ENCODE peak calls at places on chromosomes 5 and 9, in ten cellular contexts. One of them, this sample, is unnamed.

GRCh38 chr5:155700333-155700732 is 626.6 kb upstream of the SGCD start:
- DNase-seq in mammary epithelial cell: peak; percentile 2
- DNase-seq in astrocyte of the spinal cord: no peak
- DNase-seq in CD4-positive, alpha-beta T cell: no peak
- DNase-seq in HFFc6: no peak
- DNase-seq in heart right ventricle: no peak
- DNase-seq in cardiac fibroblast: no peak
- DNase-seq in neural progenitor cell: peak; percentile 35
- DNase-seq in GM23338: peak; percentile 61
- DNase-seq in PC-3: no peak
- DNase-seq in this sample: no peak

GRCh38 chr5:141742866-141743651 is 61.0 kb upstream of the ARAP3 start:
- DNase-seq in HFFc6: no peak
- DNase-seq in CD4-positive, alpha-beta T cell: no peak
- DNase-seq in PC-3: peak; percentile 28
- DNase-seq in astrocyte of the spinal cord: peak; percentile 27
- DNase-seq in cardiac fibroblast: peak; percentile 45
- DNase-seq in mammary epithelial cell: peak; percentile 22
- DNase-seq in neural progenitor cell: peak; percentile 91
- DNase-seq in heart right ventricle: no peak
- DNase-seq in GM23338: peak; percentile 91
- DNase-seq in this sample: no peak

GRCh38 chr9:87867391-87867790 is 15.3 kb upstream of the SPATA31E1 start:
- DNase-seq in CD4-positive, alpha-beta T cell: no peak
- DNase-seq in HFFc6: no peak
- DNase-seq in cardiac fibroblast: no peak
- DNase-seq in astrocyte of the spinal cord: no peak
- DNase-seq in neural progenitor cell: no peak
- DNase-seq in GM23338: no peak
- DNase-seq in PC-3: no peak
- DNase-seq in mammary epithelial cell: no peak
- DNase-seq in heart right ventricle: no peak
- DNase-seq in this sample: no peak

GRCh38 chr5:154308457-154309360 is 118.2 kb downstream of the GALNT10 start:
- DNase-seq in mammary epithelial cell: peak; percentile 34
- DNase-seq in heart right ventricle: no peak
- DNase-seq in PC-3: peak; percentile 81
- DNase-seq in CD4-positive, alpha-beta T cell: no peak
- DNase-seq in cardiac fibroblast: peak; percentile 90
- DNase-seq in GM23338: no peak
- DNase-seq in HFFc6: peak; percentile 94
- DNase-seq in astrocyte of the spinal cord: peak; percentile 62
- DNase-seq in neural progenitor cell: no peak
- DNase-seq in this sample: no peak

GRCh38 chr9:34145165-34145564 is 18.7 kb upstream of the DCAF12 start:
- DNase-seq in PC-3: no peak
- DNase-seq in mammary epithelial cell: no peak
- DNase-seq in astrocyte of the spinal cord: no peak
- DNase-seq in cardiac fibroblast: peak; percentile 31
- DNase-seq in neural progenitor cell: no peak
- DNase-seq in CD4-positive, alpha-beta T cell: no peak
- DNase-seq in heart right ventricle: no peak
- DNase-seq in HFFc6: no peak
- DNase-seq in GM23338: peak; percentile 27
- DNase-seq in this sample: no peak

GRCh38 chr5:153807796-153808195 is 230.9 kb downstream of the FAM114A2 start:
- DNase-seq in heart right ventricle: no peak
- DNase-seq in mammary epithelial cell: no peak
- DNase-seq in astrocyte of the spinal cord: no peak
- DNase-seq in PC-3: no peak
- DNase-seq in CD4-positive, alpha-beta T cell: no peak
- DNase-seq in cardiac fibroblast: no peak
- DNase-seq in GM23338: no peak
- DNase-seq in HFFc6: no peak
- DNase-seq in neural progenitor cell: peak; percentile 74
- DNase-seq in this sample: no peak

GRCh38 chr5:150672237-150672883 is 11.3 kb downstream of the MYOZ3 start:
- DNase-seq in mammary epithelial cell: peak; percentile 76
- DNase-seq in HFFc6: no peak
- DNase-seq in astrocyte of the spinal cord: peak; percentile 17
- DNase-seq in cardiac fibroblast: no peak
- DNase-seq in CD4-positive, alpha-beta T cell: peak; percentile 5
- DNase-seq in PC-3: peak; percentile 24
- DNase-seq in heart right ventricle: peak; percentile 61
- DNase-seq in GM23338: peak; percentile 90
- DNase-seq in neural progenitor cell: peak; percentile 65
- DNase-seq in this sample: no peak

GRCh38 chr9:87381050-87381711 is 116.5 kb upstream of the DAPK1 start:
- DNase-seq in CD4-positive, alpha-beta T cell: no peak
- DNase-seq in neural progenitor cell: no peak
- DNase-seq in PC-3: no peak
- DNase-seq in cardiac fibroblast: peak; percentile 60
- DNase-seq in mammary epithelial cell: peak; percentile 44
- DNase-seq in astrocyte of the spinal cord: peak; percentile 25
- DNase-seq in GM23338: no peak
- DNase-seq in heart right ventricle: no peak
- DNase-seq in HFFc6: peak; percentile 60
- DNase-seq in this sample: no peak

GRCh38 chr9:136674786-136675349 is 12.2 kb downstream of the EGFL7 start:
- DNase-seq in CD4-positive, alpha-beta T cell: no peak
- DNase-seq in GM23338: no peak
- DNase-seq in neural progenitor cell: no peak
- DNase-seq in astrocyte of the spinal cord: no peak
- DNase-seq in HFFc6: no peak
- DNase-seq in PC-3: no peak
- DNase-seq in heart right ventricle: peak; percentile 62
- DNase-seq in cardiac fibroblast: no peak
- DNase-seq in mammary epithelial cell: no peak
- DNase-seq in this sample: no peak

GRCh38 chr9:85717220-85717619 is 24.5 kb downstream of the AGTPBP1 start:
- DNase-seq in astrocyte of the spinal cord: no peak
- DNase-seq in mammary epithelial cell: no peak
- DNase-seq in CD4-positive, alpha-beta T cell: no peak
- DNase-seq in PC-3: no peak
- DNase-seq in cardiac fibroblast: no peak
- DNase-seq in HFFc6: no peak
- DNase-seq in neural progenitor cell: no peak
- DNase-seq in heart right ventricle: no peak
- DNase-seq in GM23338: no peak
- DNase-seq in this sample: no peak

GRCh38 chr9:85715587-85715986 is 26.2 kb downstream of the AGTPBP1 start:
- DNase-seq in astrocyte of the spinal cord: no peak
- DNase-seq in heart right ventricle: no peak
- DNase-seq in CD4-positive, alpha-beta T cell: no peak
- DNase-seq in cardiac fibroblast: no peak
- DNase-seq in neural progenitor cell: no peak
- DNase-seq in HFFc6: no peak
- DNase-seq in mammary epithelial cell: no peak
- DNase-seq in PC-3: no peak
- DNase-seq in GM23338: no peak
- DNase-seq in this sample: no peak

GRCh38 chr9:85713897-85714296 is 27.9 kb downstream of the AGTPBP1 start:
- DNase-seq in HFFc6: no peak
- DNase-seq in GM23338: no peak
- DNase-seq in mammary epithelial cell: no peak
- DNase-seq in heart right ventricle: no peak
- DNase-seq in PC-3: no peak
- DNase-seq in astrocyte of the spinal cord: no peak
- DNase-seq in CD4-positive, alpha-beta T cell: no peak
- DNase-seq in cardiac fibroblast: no peak
- DNase-seq in neural progenitor cell: no peak
- DNase-seq in this sample: no peak

GRCh38 chr9:85716031-85716877 is 25.5 kb downstream of the AGTPBP1 start:
- DNase-seq in PC-3: peak; percentile 2
- DNase-seq in HFFc6: no peak
- DNase-seq in cardiac fibroblast: no peak
- DNase-seq in astrocyte of the spinal cord: no peak
- DNase-seq in neural progenitor cell: no peak
- DNase-seq in CD4-positive, alpha-beta T cell: no peak
- DNase-seq in mammary epithelial cell: no peak
- DNase-seq in heart right ventricle: no peak
- DNase-seq in GM23338: peak; percentile 78
- DNase-seq in this sample: no peak
- TF ChIP-seq CTCF in PC-3: no peak
- TF ChIP-seq CTCF in HFFc6: peak; percentile 37
- TF ChIP-seq CTCF in cardiac fibroblast: peak; percentile 7
- TF ChIP-seq CTCF in astrocyte of the spinal cord: no peak
- TF ChIP-seq CTCF in neural progenitor cell: peak; percentile 43
- TF ChIP-seq CTCF in CD4-positive, alpha-beta T cell: no peak
- TF ChIP-seq CTCF in mammary epithelial cell: no peak
- TF ChIP-seq CTCF in heart right ventricle: peak; percentile 9
- TF ChIP-seq CTCF in GM23338: peak; percentile 70
- TF ChIP-seq CTCF in this sample: peak; percentile 10

GRCh38 chr9:7360513-7360912 is 439.1 kb downstream of the DMAC1 start:
- DNase-seq in PC-3: no peak
- DNase-seq in neural progenitor cell: peak; percentile 43
- DNase-seq in CD4-positive, alpha-beta T cell: no peak
- DNase-seq in heart right ventricle: no peak
- DNase-seq in cardiac fibroblast: no peak
- DNase-seq in GM23338: peak; percentile 74
- DNase-seq in mammary epithelial cell: no peak
- DNase-seq in astrocyte of the spinal cord: no peak
- DNase-seq in HFFc6: no peak
- DNase-seq in this sample: no peak
- TF ChIP-seq CTCF in PC-3: no peak
- TF ChIP-seq CTCF in neural progenitor cell: peak; percentile 56
- TF ChIP-seq CTCF in CD4-positive, alpha-beta T cell: no peak
- TF ChIP-seq CTCF in heart right ventricle: no peak
- TF ChIP-seq CTCF in cardiac fibroblast: no peak
- TF ChIP-seq CTCF in GM23338: peak; percentile 68
- TF ChIP-seq CTCF in mammary epithelial cell: no peak
- TF ChIP-seq CTCF in astrocyte of the spinal cord: no peak
- TF ChIP-seq CTCF in HFFc6: no peak
- TF ChIP-seq CTCF in this sample: no peak

DNA sequence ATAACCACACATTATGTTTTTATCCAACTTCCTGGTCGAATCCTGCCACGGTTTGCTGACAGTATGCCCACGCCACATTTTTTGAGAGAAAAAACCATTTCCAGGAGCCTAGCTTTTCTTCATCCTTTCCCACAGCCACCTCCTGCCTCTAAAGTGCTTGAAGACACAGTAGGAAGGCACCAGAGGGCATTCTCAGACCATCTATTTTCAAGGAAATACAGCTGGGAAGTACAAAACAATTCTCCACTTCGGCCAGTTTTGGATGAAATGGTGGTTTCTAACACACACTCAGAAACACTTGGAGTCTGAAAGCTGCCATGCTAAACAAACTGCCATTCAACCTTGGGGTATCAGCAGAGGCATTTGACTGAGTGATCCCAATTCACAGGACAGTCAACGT is 86.3 kb upstream of the RPS23 start:
- DNase-seq in neural progenitor cell: peak; percentile 48
- DNase-seq in PC-3: peak; percentile 66
- DNase-seq in GM23338: peak; percentile 72
- DNase-seq in heart right ventricle: no peak
- DNase-seq in mammary epithelial cell: peak; percentile 45
- DNase-seq in CD4-positive, alpha-beta T cell: no peak
- DNase-seq in HFFc6: peak; percentile 65
- DNase-seq in astrocyte of the spinal cord: peak; percentile 85
- DNase-seq in cardiac fibroblast: peak; percentile 85
- DNase-seq in this sample: no peak
- TF ChIP-seq CTCF in neural progenitor cell: peak; percentile 55
- TF ChIP-seq CTCF in PC-3: peak; percentile 61
- TF ChIP-seq CTCF in GM23338: peak; percentile 66
- TF ChIP-seq CTCF in heart right ventricle: peak; percentile 42
- TF ChIP-seq CTCF in mammary epithelial cell: peak; percentile 53
- TF ChIP-seq CTCF in CD4-positive, alpha-beta T cell: no peak
- TF ChIP-seq CTCF in HFFc6: peak; percentile 70
- TF ChIP-seq CTCF in astrocyte of the spinal cord: peak; percentile 63
- TF ChIP-seq CTCF in cardiac fibroblast: peak; percentile 46
- TF ChIP-seq CTCF in this sample: peak; percentile 28

GRCh38 chr5:73825219-73825618 is 199.2 kb downstream of the ARHGEF28 start:
- DNase-seq in GM23338: no peak
- DNase-seq in HFFc6: no peak
- DNase-seq in PC-3: no peak
- DNase-seq in cardiac fibroblast: no peak
- DNase-seq in CD4-positive, alpha-beta T cell: no peak
- DNase-seq in astrocyte of the spinal cord: no peak
- DNase-seq in mammary epithelial cell: no peak
- DNase-seq in neural progenitor cell: no peak
- DNase-seq in heart right ventricle: no peak
- DNase-seq in this sample: no peak
- TF ChIP-seq CTCF in GM23338: no peak
- TF ChIP-seq CTCF in HFFc6: no peak
- TF ChIP-seq CTCF in PC-3: no peak
- TF ChIP-seq CTCF in cardiac fibroblast: no peak
- TF ChIP-seq CTCF in CD4-positive, alpha-beta T cell: no peak
- TF ChIP-seq CTCF in astrocyte of the spinal cord: no peak
- TF ChIP-seq CTCF in mammary epithelial cell: no peak
- TF ChIP-seq CTCF in neural progenitor cell: no peak
- TF ChIP-seq CTCF in heart right ventricle: no peak
- TF ChIP-seq CTCF in this sample: no peak

GRCh38 chr9:17520264-17521058 is 58.4 kb upstream of the SH3GL2 start:
- DNase-seq in HFFc6: no peak
- DNase-seq in heart right ventricle: no peak
- DNase-seq in CD4-positive, alpha-beta T cell: no peak
- DNase-seq in PC-3: no peak
- DNase-seq in astrocyte of the spinal cord: no peak
- DNase-seq in cardiac fibroblast: no peak
- DNase-seq in mammary epithelial cell: no peak
- DNase-seq in GM23338: peak; percentile 64
- DNase-seq in neural progenitor cell: peak; percentile 31
- DNase-seq in this sample: no peak

GRCh38 chr9:17519761-17520160 is 59.1 kb upstream of the SH3GL2 start:
- DNase-seq in GM23338: no peak
- DNase-seq in HFFc6: no peak
- DNase-seq in CD4-positive, alpha-beta T cell: no peak
- DNase-seq in mammary epithelial cell: no peak
- DNase-seq in PC-3: peak; percentile 14
- DNase-seq in cardiac fibroblast: peak; percentile 10
- DNase-seq in neural progenitor cell: no peak
- DNase-seq in heart right ventricle: no peak
- DNase-seq in astrocyte of the spinal cord: no peak
- DNase-seq in this sample: no peak

DNA sequence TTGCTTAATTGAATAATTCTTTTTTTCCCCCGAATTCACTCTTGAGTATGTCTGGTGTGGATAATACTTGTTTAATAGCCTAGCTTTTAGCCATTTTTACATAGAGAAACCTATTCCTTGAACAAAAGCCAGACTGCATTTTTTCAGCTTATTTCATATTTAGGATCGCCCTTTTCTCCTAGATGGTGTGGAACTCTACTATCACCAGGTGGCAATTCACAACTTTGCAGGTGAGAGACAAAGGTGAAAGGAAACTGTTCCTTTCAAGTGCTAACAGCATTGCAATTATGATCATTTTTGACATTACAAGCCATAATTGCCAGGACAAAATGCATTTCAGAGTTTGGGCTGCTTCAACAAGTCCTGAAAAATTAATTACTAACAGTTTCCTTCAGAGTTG is 57.4 kb upstream of the SH3GL2 start:
- DNase-seq in CD4-positive, alpha-beta T cell: no peak
- DNase-seq in GM23338: peak; percentile 24
- DNase-seq in heart right ventricle: no peak
- DNase-seq in HFFc6: no peak
- DNase-seq in mammary epithelial cell: no peak
- DNase-seq in PC-3: no peak
- DNase-seq in cardiac fibroblast: no peak
- DNase-seq in neural progenitor cell: no peak
- DNase-seq in astrocyte of the spinal cord: no peak
- DNase-seq in this sample: no peak
- TF ChIP-seq CTCF in CD4-positive, alpha-beta T cell: no peak
- TF ChIP-seq CTCF in GM23338: peak; percentile 49
- TF ChIP-seq CTCF in heart right ventricle: no peak
- TF ChIP-seq CTCF in HFFc6: no peak
- TF ChIP-seq CTCF in mammary epithelial cell: peak; percentile 12
- TF ChIP-seq CTCF in PC-3: peak; percentile 17
- TF ChIP-seq CTCF in cardiac fibroblast: no peak
- TF ChIP-seq CTCF in neural progenitor cell: no peak
- TF ChIP-seq CTCF in astrocyte of the spinal cord: no peak
- TF ChIP-seq CTCF in this sample: no peak

GRCh38 chr5:2038337-2039179 is 155.8 kb upstream of the IRX4 start:
- DNase-seq in heart right ventricle: peak; percentile 80
- DNase-seq in neural progenitor cell: peak; percentile 97
- DNase-seq in CD4-positive, alpha-beta T cell: peak; percentile 49
- DNase-seq in astrocyte of the spinal cord: no peak
- DNase-seq in HFFc6: no peak
- DNase-seq in cardiac fibroblast: peak; percentile 21
- DNase-seq in GM23338: peak; percentile 95
- DNase-seq in PC-3: peak; percentile 49
- DNase-seq in mammary epithelial cell: peak; percentile 42
- DNase-seq in this sample: peak; percentile 61
- TF ChIP-seq CTCF in heart right ventricle: peak; percentile 73
- TF ChIP-seq CTCF in neural progenitor cell: peak; percentile 80
- TF ChIP-seq CTCF in CD4-positive, alpha-beta T cell: peak; percentile 88
- TF ChIP-seq CTCF in astrocyte of the spinal cord: peak; percentile 61
- TF ChIP-seq CTCF in HFFc6: peak; percentile 82
- TF ChIP-seq CTCF in cardiac fibroblast: peak; percentile 52
- TF ChIP-seq CTCF in GM23338: peak; percentile 52
- TF ChIP-seq CTCF in PC-3: peak; percentile 77
- TF ChIP-seq CTCF in mammary epithelial cell: peak; percentile 72
- TF ChIP-seq CTCF in this sample: peak; percentile 43

This sample was measured in D721Med.